ENCODE peak calls at places on chromosomes 11 and 22, in six cellular contexts. H is COR-L47, J is sigmoid colon, T is heart right ventricle, K is GM12865, A is NCI-H1417. P is an unnamed sample.

GRCh38 chr11:501683-502287 is 5.3 kb downstream of the RNH1 start:
- DNase-seq in H (no peak), J (no peak), T (no peak), K (no peak), A (no peak), P (no peak)

GRCh38 chr11:45537617-45538016 is 127.8 kb downstream of the CHST1 start:
- DNase-seq in H (no peak), J (no peak), T (no peak), K (no peak), A (no peak), P (no peak)

GRCh38 chr22:37309221-37310074 is 27.1 kb downstream of the CYTH4 start:
- DNase-seq in H (no peak), J (no peak), T (no peak), K (peak), A (no peak), P (peak)

GRCh38 chr22:38086001-38086845 is 2.2 kb upstream of the SLC16A8 start:
- DNase-seq in H (no peak), J (no peak), T (no peak), K (no peak), A (no peak), P (no peak)

GRCh38 chr11:80727315-80727714 is 1286.5 kb upstream of the TENM4 start:
- DNase-seq in H (peak), J (no peak), T (no peak), K (peak), A (peak), P (peak)

GRCh38 chr11:77188323-77188911 is 60.4 kb downstream of the MYO7A start:
- DNase-seq in H (peak), J (peak), T (peak), K (peak), A (peak), P (peak)

GRCh38 chr11:34426766-34427170 is 12.0 kb upstream of the CAT start:
- DNase-seq in H (no peak), J (no peak), T (no peak), K (no peak), A (no peak), P (no peak)

GRCh38 chr22:46583571-46583970 is 36.6 kb upstream of the GRAMD4 start:
- DNase-seq in H (no peak), J (peak), T (no peak), K (no peak), A (no peak), P (no peak)